ENCODE peak calls at places on chromosome 9, in five cellular contexts. J is neuronal stem cell, L is H1, X is mesenchymal stem cell, C is H9. K is an unnamed sample.
A peak's percentile ranks its signal among the peaks of the same experiment; 100 is the strongest.

GRCh38 chr9:99489043-99489378 is 266.9 kb downstream of the SEC61B start:
- DNase-seq in J (no peak), L (no peak), X (peak; percentile 55), C (no peak), K (peak; percentile 83)

GRCh38 chr9:26949604-26950003 is 2.6 kb upstream of the PLAA start:
- DNase-seq in J (no peak), L (no peak), X (no peak), C (no peak), K (peak; percentile 24)

GRCh38 chr9:92738661-92739081 is 26.0 kb downstream of the BICD2 start:
- DNase-seq in J (no peak), L (no peak), X (no peak), C (no peak), K (no peak)

GRCh38 chr9:16184964-16185646 is 632.3 kb downstream of the CCDC171 start:
- DNase-seq in J (no peak), L (no peak), X (no peak), C (no peak), K (no peak)

GRCh38 chr9:19464764-19465570 is 56.2 kb downstream of the ACER2 start:
- DNase-seq in J (peak; percentile 50), L (peak; percentile 93), X (peak; percentile 63), C (peak; percentile 86), K (peak; percentile 81)

GRCh38 chr9:27653246-27653645 is 80.0 kb upstream of the C9orf72 start:
- DNase-seq in J (no peak), L (no peak), X (no peak), C (no peak), K (no peak)

GRCh38 chr9:113581865-113582697 is 118.6 kb downstream of the RGS3 start:
- DNase-seq in J (no peak), L (no peak), X (peak; percentile 85), C (no peak), K (peak; percentile 84)

GRCh38 chr9:127979333-127980055 is 1.3 kb downstream of the EEIG1 start:
- DNase-seq in J (no peak), L (peak; percentile 77), X (peak; percentile 68), C (peak; percentile 77), K (peak; percentile 29)

GRCh38 chr9:93893899-93894690 is 61.1 kb downstream of the BARX1 start:
- DNase-seq in J (no peak), L (peak; percentile 36), X (no peak), C (peak; percentile 16), K (no peak)

GRCh38 chr9:99000480-99001395 is 57.0 kb downstream of the COL15A1 start:
- DNase-seq in J (no peak), L (no peak), X (peak; percentile 84), C (peak; percentile 46), K (peak; percentile 85)

GRCh38 chr9:21558079-21558478 is 76.0 kb upstream of the IFNE start:
- DNase-seq in J (no peak), L (no peak), X (no peak), C (no peak), K (no peak)

GRCh38 chr9:107246259-107247254 is 36.5 kb upstream of the RAD23B start:
- DNase-seq in J (no peak), L (peak; percentile 70), X (peak; percentile 23), C (peak; percentile 69), K (peak; percentile 13)

GRCh38 chr9:14349818-14350333 is 35.9 kb upstream of the NFIB start:
- DNase-seq in J (no peak), L (no peak), X (peak; percentile 28), C (no peak), K (no peak)

GRCh38 chr9:82074144-82074543 is 85.6 kb downstream of the SPATA31D1 start:
- DNase-seq in J (no peak), L (no peak), X (no peak), C (no peak), K (no peak)

GRCh38 chr9:112809351-112809848 is 58.8 kb downstream of the SNX30 start:
- DNase-seq in J (no peak), L (no peak), X (no peak), C (no peak), K (no peak)

GRCh38 chr9:98045234-98046160 is 11.0 kb upstream of the NANS start:
- DNase-seq in J (no peak), L (no peak), X (no peak), C (no peak), K (no peak)

GRCh38 chr9:118418887-118419620 is 714.9 kb downstream of the TLR4 start:
- DNase-seq in J (no peak), L (no peak), X (peak; percentile 0), C (no peak), K (no peak)

GRCh38 chr9:556675-557074 is 284.8 kb upstream of the DMRT1 start:
- DNase-seq in J (no peak), L (no peak), X (no peak), C (no peak), K (no peak)
- H3K4ac ChIP-seq in J (no peak overlapping the region), L (no peak overlapping the region), X (no peak overlapping the region), C (no peak overlapping the region), K (no peak overlapping the region)

GRCh38 chr9:137705906-137706305 is 87.1 kb downstream of the EHMT1 start:
- DNase-seq in J (no peak), L (no peak), X (no peak), C (no peak), K (no peak)

GRCh38 chr9:137703842-137704508 is 85.2 kb downstream of the EHMT1 start:
- DNase-seq in J (no peak), L (no peak), X (no peak), C (no peak), K (peak; percentile 57)

GRCh38 chr9:137702615-137703379 is 84.0 kb downstream of the EHMT1 start:
- DNase-seq in J (no peak), L (no peak), X (no peak), C (no peak), K (no peak)

GRCh38 chr9:137707361-137707760 is 88.6 kb downstream of the EHMT1 start:
- DNase-seq in J (no peak), L (no peak), X (no peak), C (no peak), K (no peak)

DNA sequence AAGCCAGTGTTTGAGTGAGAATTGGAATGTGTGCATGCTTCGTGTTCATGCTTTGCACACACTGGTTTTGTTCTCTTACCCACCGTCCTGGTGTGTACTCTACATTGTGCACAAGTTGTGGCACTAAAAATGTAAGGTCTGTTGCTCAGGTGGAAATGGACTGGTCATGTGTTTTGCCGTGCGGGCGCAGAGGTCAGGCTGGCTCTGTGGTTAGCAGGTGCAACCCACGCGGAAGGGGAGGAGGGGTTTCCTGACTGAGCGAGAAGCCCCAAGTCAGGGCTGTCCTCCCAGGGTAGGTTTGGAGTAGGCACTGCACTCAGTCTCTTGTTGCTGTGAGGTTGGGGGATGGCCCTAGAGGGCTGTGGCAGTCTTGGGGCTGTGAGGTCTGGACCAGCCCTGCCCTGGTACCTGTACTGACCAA is 86.6 kb downstream of the EHMT1 start:
- DNase-seq in J (no peak), L (no peak), X (no peak), C (no peak), K (no peak)
- H3K4ac ChIP-seq in J (no peak overlapping the region), L (no peak overlapping the region), X (no peak overlapping the region), C (no peak overlapping the region), K (no peak overlapping the region)

GRCh38 chr9:125705893-125706292 is 1.1 kb downstream of the MAPKAP1 start:
- DNase-seq in J (no peak), L (no peak), X (no peak), C (no peak), K (no peak)

GRCh38 chr9:125703662-125704061 is 3.3 kb downstream of the MAPKAP1 start:
- DNase-seq in J (no peak), L (no peak), X (no peak), C (no peak), K (no peak)

GRCh38 chr9:125701351-125701750 is 5.7 kb downstream of the MAPKAP1 start:
- DNase-seq in J (no peak), L (no peak), X (peak; percentile 66), C (peak; percentile 50), K (peak; percentile 40)

DNA sequence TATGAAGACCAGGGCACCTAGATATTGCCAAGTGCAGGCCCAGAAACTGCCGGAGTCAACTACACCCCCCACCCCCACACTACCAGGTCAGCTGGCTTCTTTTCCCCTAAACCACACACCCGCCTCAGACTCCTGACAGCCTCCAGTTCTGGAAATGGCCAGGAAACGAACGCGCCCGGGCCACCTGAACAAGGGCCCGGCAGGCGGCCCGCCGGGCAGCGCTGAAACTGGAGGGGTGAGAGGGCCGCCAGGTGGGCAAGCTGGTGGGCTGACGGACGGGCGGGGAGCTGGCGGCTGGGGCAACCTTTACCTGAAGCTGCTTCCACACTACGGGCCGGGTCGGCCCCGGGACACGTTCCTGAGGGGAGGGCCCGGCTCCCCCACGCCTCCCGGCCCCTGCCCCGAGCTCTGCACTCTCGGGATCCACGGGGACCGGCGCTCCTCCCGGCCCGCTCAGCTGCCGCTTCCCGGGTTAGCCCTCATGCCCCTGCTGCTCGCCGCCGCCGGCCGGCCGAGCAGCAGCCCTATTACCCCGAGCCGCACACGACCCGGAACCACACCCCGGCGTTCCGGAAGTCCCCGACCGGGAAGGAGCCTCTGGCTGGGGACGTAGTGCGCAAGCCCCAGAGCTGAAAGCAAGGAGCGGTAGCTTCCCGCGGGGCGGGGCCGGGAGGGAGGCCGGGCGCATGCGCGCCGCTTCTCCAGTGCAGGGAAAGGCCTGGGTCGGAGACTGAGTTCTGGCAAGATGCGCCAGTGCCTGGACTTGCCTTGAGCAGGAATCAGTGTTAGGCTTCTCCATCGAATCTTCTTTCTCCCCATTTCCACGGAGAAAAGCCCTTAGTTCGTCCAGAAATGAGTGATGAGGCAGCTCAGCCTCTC is at the start of gene MAPKAP1:
- DNase-seq in J (peak; percentile 90), L (peak; percentile 97), X (peak; percentile 96), C (peak; percentile 98), K (peak; percentile 95)
- H3K4ac ChIP-seq in J (no peak within 1 kb of the TSS), L (no peak within 1 kb of the TSS), X (peak within 1 kb of the TSS; percentile 92), C (no peak within 1 kb of the TSS), K (peak within 1 kb of the TSS; percentile 93)

GRCh38 chr9:78856781-78857180 is 559.9 kb downstream of the PSAT1 start:
- DNase-seq in J (no peak), L (no peak), X (no peak), C (no peak), K (no peak)

GRCh38 chr9:78856144-78856543 is 559.2 kb downstream of the PSAT1 start:
- DNase-seq in J (no peak), L (no peak), X (no peak), C (no peak), K (peak; percentile 54)

GRCh38 chr9:78858266-78858665 is 561.3 kb downstream of the PSAT1 start:
- DNase-seq in J (no peak), L (no peak), X (no peak), C (no peak), K (peak; percentile 29)

GRCh38 chr9:78860806-78861475 is 564.0 kb downstream of the PSAT1 start:
- DNase-seq in J (no peak), L (no peak), X (no peak), C (no peak), K (peak; percentile 82)

DNA sequence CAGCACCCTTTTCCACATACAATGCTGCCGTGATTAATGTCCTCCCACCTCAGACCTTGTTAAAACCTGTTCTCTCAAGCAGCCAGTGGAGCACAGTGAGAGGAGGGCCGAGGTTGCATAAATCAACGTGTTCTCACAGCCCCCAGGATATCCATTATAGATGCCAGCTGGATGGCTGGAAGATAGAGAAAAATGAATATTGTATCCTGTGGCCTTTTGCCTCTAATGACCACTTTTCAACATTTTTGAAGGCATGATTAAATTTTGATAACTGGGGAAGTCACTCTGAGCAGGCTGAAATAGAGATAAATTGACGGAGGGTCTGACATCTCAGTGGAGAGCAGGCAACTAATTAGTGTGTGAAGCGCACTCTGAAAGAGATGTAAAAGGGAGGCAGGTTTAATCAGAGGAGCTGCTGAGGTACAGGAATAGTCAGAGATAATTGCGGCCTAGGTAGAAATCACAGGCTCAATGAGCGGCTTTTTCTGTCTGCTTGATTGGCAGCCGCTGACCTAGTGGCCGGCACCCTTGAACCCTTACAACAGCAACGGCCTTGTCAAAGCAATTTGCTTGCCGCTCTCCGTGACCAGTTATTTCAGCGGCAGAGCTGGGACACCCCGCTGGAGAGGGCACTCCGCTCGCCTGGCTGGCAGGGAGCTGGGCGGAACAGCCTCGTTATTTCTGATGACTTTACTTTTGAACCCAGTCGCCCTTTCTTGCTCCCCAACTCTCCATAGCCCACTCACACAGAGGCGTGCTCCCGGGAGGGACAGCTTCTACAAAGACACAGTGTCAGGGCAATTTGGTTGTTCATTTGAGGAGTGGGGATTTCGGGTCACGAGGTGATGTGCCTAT is 560.7 kb downstream of the PSAT1 start:
- DNase-seq in J (peak; percentile 21), L (no peak), X (no peak), C (no peak), K (no peak)
- H3K4ac ChIP-seq in J (no peak overlapping the region), L (no peak overlapping the region), X (no peak overlapping the region), C (no peak overlapping the region), K (peak overlapping the region; percentile 22)